ENCODE peak calls at places on chromosomes 4 and X, in eight cellular contexts. S, Z, W, H, F, A, V and O are unnamed samples.
A peak's percentile ranks its signal among the peaks of the same experiment; 100 is the strongest.

GRCh38 chr4:34046580-34046979 is 2197.7 kb downstream of the ARAP2 start:
- DNase-seq in S (no peak), Z (peak; percentile 83), W (peak; percentile 13), H (no peak), F (no peak), A (no peak), V (no peak), O (peak; percentile 35)

GRCh38 chrX:108216405-108216804 is 124.8 kb downstream of the ATG4A start:
- DNase-seq in S (no peak), Z (no peak), W (no peak), H (no peak), F (no peak), A (no peak), V (no peak), O (peak; percentile 26)

GRCh38 chrX:9293051-9293496 is 171.8 kb upstream of the TBL1X start:
- DNase-seq in S (no peak), Z (no peak), W (no peak), H (no peak), F (no peak), A (no peak), V (no peak), O (no peak)

GRCh38 chr4:152508386-152508785 is 27.5 kb downstream of the FBXW7 start:
- DNase-seq in S (no peak), Z (no peak), W (no peak), H (no peak), F (no peak), A (no peak), V (no peak), O (no peak)

GRCh38 chr4:38387348-38387747 is 276.7 kb upstream of the KLF3 start:
- DNase-seq in S (no peak), Z (no peak), W (peak; percentile 73), H (peak; percentile 78), F (no peak), A (no peak), V (no peak), O (no peak)

GRCh38 chrX:111244238-111244750 is 26.0 kb downstream of the CAPN6 start:
- DNase-seq in S (no peak), Z (no peak), W (peak; percentile 41), H (no peak), F (no peak), A (no peak), V (no peak), O (peak; percentile 0)

GRCh38 chr4:147736458-147736857 is 4.6 kb downstream of the ARHGAP10 start:
- DNase-seq in S (no peak), Z (peak; percentile 74), W (no peak), H (no peak), F (no peak), A (no peak), V (no peak), O (peak; percentile 51)

GRCh38 chr4:56048621-56049427 is 100.1 kb downstream of the CEP135 start:
- DNase-seq in S (peak; percentile 90), Z (peak; percentile 54), W (peak; percentile 91), H (peak; percentile 73), F (no peak), A (peak; percentile 76), V (peak; percentile 83), O (peak; percentile 67)